ENCODE peak calls at places on chromosomes 6 and 20, in five cellular contexts. X is AG10803; F is iris pigment epithelial cell; G is activated naive CD4-positive, alpha-beta T cell; W is ecto neural progenitor cell. I is an unnamed sample.

GRCh38 chr6:111361648-111362047 is 121.4 kb downstream of the REV3L start:
- DNase-seq in X (peak; percentile 27), F (peak; percentile 42), G (no peak), W (peak; percentile 51), I (peak; percentile 43)

GRCh38 chr6:53827485-53827884 is 32.7 kb downstream of the LRRC1 start:
- DNase-seq in X (no peak), F (no peak), G (no peak), W (no peak), I (no peak)

GRCh38 chr6:34979218-34979617 is 90.2 kb downstream of the ANKS1A start:
- DNase-seq in X (peak; percentile 37), F (no peak), G (no peak), W (no peak), I (no peak)

GRCh38 chr6:160967351-160967750 is 24.2 kb upstream of the MAP3K4 start:
- DNase-seq in X (no peak), F (no peak), G (no peak), W (no peak), I (no peak)

GRCh38 chr6:124995131-124995530 is 32.9 kb downstream of the RNF217 start:
- DNase-seq in X (peak; percentile 25), F (no peak), G (no peak), W (no peak), I (no peak)

GRCh38 chr6:37650071-37650481 is 47.6 kb downstream of the MDGA1 start:
- DNase-seq in X (no peak), F (no peak), G (no peak), W (peak; percentile 77), I (peak; percentile 81)

GRCh38 chr20:63354636-63355385 is 6.3 kb downstream of the CHRNA4 start:
- DNase-seq in X (no peak), F (no peak), G (no peak), W (no peak), I (no peak)

GRCh38 chr6:32825966-32826365 is 9.2 kb upstream of the HLA-DOB start:
- DNase-seq in X (peak; percentile 83), F (peak; percentile 35), G (no peak), W (no peak), I (no peak)

GRCh38 chr6:84685983-84686584 is 78.3 kb downstream of the TBX18 start:
- DNase-seq in X (no peak), F (peak; percentile 39), G (no peak), W (no peak), I (peak; percentile 17)

GRCh38 chr6:3211681-3212080 is 15.8 kb downstream of the TUBB2B start:
- DNase-seq in X (peak; percentile 49), F (no peak), G (no peak), W (no peak), I (no peak)

GRCh38 chr6:112311950-112312547 is 35.1 kb upstream of the RFPL4B start:
- DNase-seq in X (peak; percentile 33), F (no peak), G (no peak), W (no peak), I (peak; percentile 22)

GRCh38 chr20:34720266-34720665 is 16.1 kb downstream of the TP53INP2 start:
- DNase-seq in X (no peak), F (peak; percentile 21), G (no peak), W (no peak), I (no peak)

GRCh38 chr6:121436966-121437756 is 1.7 kb downstream of the GJA1 start:
- DNase-seq in X (peak; percentile 50), F (peak; percentile 57), G (peak; percentile 4), W (peak; percentile 71), I (no peak)

GRCh38 chr6:157035576-157035975 is 258.4 kb downstream of the ARID1B start:
- DNase-seq in X (no peak), F (no peak), G (no peak), W (no peak), I (no peak)

GRCh38 chr6:167661456-167662103 is 165.1 kb upstream of the AFDN start:
- DNase-seq in X (no peak), F (no peak), G (no peak), W (no peak), I (peak; percentile 78)

GRCh38 chr6:71602385-71602949 is 283.9 kb upstream of the RIMS1 start:
- DNase-seq in X (peak; percentile 97), F (peak; percentile 52), G (no peak), W (no peak), I (no peak)

GRCh38 chr6:9233686-9234085 is 798.3 kb upstream of the SLC35B3 start:
- DNase-seq in X (peak; percentile 32), F (no peak), G (no peak), W (no peak), I (no peak)

GRCh38 chr6:114580882-114581281 is 238.1 kb upstream of the HS3ST5 start:
- DNase-seq in X (no peak), F (no peak), G (no peak), W (no peak), I (no peak)

GRCh38 chr6:127514396-127515227 is 4.5 kb downstream of the MTCL3 start:
- DNase-seq in X (peak; percentile 55), F (peak; percentile 71), G (peak; percentile 3), W (peak; percentile 78), I (no peak)

GRCh38 chr20:19917110-19917509 is 100.1 kb upstream of the NAA20 start:
- DNase-seq in X (no peak), F (no peak), G (no peak), W (no peak), I (no peak)

GRCh38 chr6:20704325-20704724 is 170.1 kb downstream of the CDKAL1 start:
- DNase-seq in X (no peak), F (peak; percentile 20), G (no peak), W (no peak), I (no peak)

GRCh38 chr20:24653306-24653705 is 183.9 kb downstream of the SYNDIG1 start:
- DNase-seq in X (peak; percentile 32), F (peak; percentile 28), G (no peak), W (no peak), I (no peak)

GRCh38 chr6:45609141-45609638 is 231.5 kb upstream of the SUPT3H start:
- DNase-seq in X (peak; percentile 99), F (peak; percentile 96), G (no peak), W (no peak), I (no peak)

GRCh38 chr6:24919404-24919892 is 16.3 kb downstream of the RIPOR2 start:
- DNase-seq in X (no peak), F (no peak), G (no peak), W (no peak), I (no peak)

GRCh38 chr6:159174263-159174974 is 5.2 kb downstream of the FNDC1 start:
- DNase-seq in X (peak; percentile 77), F (peak; percentile 73), G (peak; percentile 42), W (peak; percentile 83), I (peak; percentile 84)

GRCh38 chr20:13665709-13666108 is 27.0 kb upstream of the TASP1 start:
- DNase-seq in X (no peak), F (no peak), G (no peak), W (no peak), I (no peak)

GRCh38 chr20:33684533-33685327 is 1.5 kb downstream of the E2F1 start:
- DNase-seq in X (no peak), F (no peak), G (no peak), W (no peak), I (no peak)

GRCh38 chr6:78062993-78063392 is 410.2 kb downstream of the MEI4 start:
- DNase-seq in X (no peak), F (no peak), G (no peak), W (no peak), I (no peak)

GRCh38 chr6:25959890-25960531 is 2.6 kb upstream of the TRIM38 start:
- DNase-seq in X (peak; percentile 31), F (peak; percentile 72), G (no peak), W (no peak), I (no peak)

GRCh38 chr6:46098678-46099077 is 31.1 kb upstream of the ENPP4 start:
- DNase-seq in X (no peak), F (no peak), G (no peak), W (no peak), I (peak; percentile 26)

GRCh38 chr20:35303735-35304431 is 11.7 kb upstream of the FAM83C start:
- DNase-seq in X (peak; percentile 87), F (peak; percentile 91), G (peak; percentile 63), W (peak; percentile 87), I (peak; percentile 98)

GRCh38 chr6:44411141-44411540 is 23.6 kb downstream of the CDC5L start:
- DNase-seq in X (no peak), F (peak; percentile 40), G (no peak), W (no peak), I (no peak)

GRCh38 chr6:52635049-52635577 is 35.8 kb upstream of the TMEM14A start:
- DNase-seq in X (no peak), F (peak; percentile 61), G (no peak), W (no peak), I (no peak)

GRCh38 chr6:108117427-108118358 is 43.2 kb upstream of the OSTM1 start:
- DNase-seq in X (no peak), F (peak; percentile 22), G (no peak), W (peak; percentile 67), I (peak; percentile 62)

GRCh38 chr20:33160681-33161080 is 7.3 kb upstream of the BPIFA2 start:
- DNase-seq in X (no peak), F (no peak), G (no peak), W (no peak), I (no peak)

GRCh38 chr6:119444642-119445557 is 95.3 kb upstream of the MAN1A1 start:
- DNase-seq in X (no peak), F (no peak), G (no peak), W (no peak), I (no peak)

GRCh38 chr6:148395583-148396101 is 53.0 kb downstream of the SASH1 start:
- DNase-seq in X (peak; percentile 84), F (no peak), G (no peak), W (no peak), I (no peak)

GRCh38 chr6:54897462-54898189 is 51.1 kb downstream of the FAM83B start:
- DNase-seq in X (peak; percentile 35), F (no peak), G (no peak), W (no peak), I (no peak)

GRCh38 chr6:43990627-43991619 is 136.3 kb downstream of the MRPL14 start:
- DNase-seq in X (peak; percentile 45), F (peak; percentile 84), G (no peak), W (no peak), I (peak; percentile 58)

I was measured in HuH-7.